ENCODE peak calls at places on chromosome 2, in eight cellular contexts. E, C, B, T, K, F, W and Y are unnamed samples.

GRCh38 chr2:192202373-192202772 is 7.6 kb upstream of the TMEFF2 start:
- DNase-seq in E (no peak), C (no peak), B (no peak), T (no peak), K (no peak), F (no peak), W (no peak), Y (no peak)

GRCh38 chr2:221573430-221574230 is 1.5 kb upstream of the EPHA4 start:
- DNase-seq in E (peak; percentile 86), C (peak; percentile 66), B (no peak), T (peak; percentile 87), K (no peak), F (peak; percentile 81), W (peak; percentile 82), Y (peak; percentile 63)

GRCh38 chr2:14199040-14199439 is 433.5 kb upstream of the LRATD1 start:
- DNase-seq in E (no peak), C (no peak), B (no peak), T (no peak), K (no peak), F (no peak), W (no peak), Y (no peak)

GRCh38 chr2:223102040-223102899 is 50.3 kb downstream of the KCNE4 start:
- DNase-seq in E (no peak), C (no peak), B (no peak), T (no peak), K (no peak), F (no peak), W (no peak), Y (no peak)

GRCh38 chr2:37366773-37367172 is 22.3 kb downstream of the QPCT start:
- DNase-seq in E (no peak), C (no peak), B (no peak), T (no peak), K (no peak), F (no peak), W (no peak), Y (no peak)

GRCh38 chr2:136255648-136256461 is 137.9 kb upstream of the CXCR4 start:
- DNase-seq in E (no peak), C (peak; percentile 61), B (no peak), T (peak; percentile 36), K (no peak), F (no peak), W (no peak), Y (peak; percentile 85)

GRCh38 chr2:47218066-47218581 is 63.0 kb upstream of the STPG4 start:
- DNase-seq in E (no peak), C (no peak), B (no peak), T (no peak), K (no peak), F (no peak), W (peak; percentile 42), Y (no peak)

GRCh38 chr2:30472326-30472725 is 25.3 kb downstream of the LCLAT1 start:
- DNase-seq in E (no peak), C (no peak), B (no peak), T (no peak), K (no peak), F (no peak), W (no peak), Y (peak; percentile 12)

GRCh38 chr2:20578895-20579825 is 71.7 kb downstream of the HS1BP3 start:
- DNase-seq in E (peak; percentile 90), C (no peak), B (peak; percentile 89), T (no peak), K (peak; percentile 91), F (no peak), W (peak; percentile 40), Y (no peak)